ENCODE peak calls at places on chromosome 14, in seven cellular contexts. One of them, this sample, is unnamed.

GRCh38 chr14:66619952-66620351 is 112.0 kb downstream of the GPHN start:
- DNase-seq in IMR-90: no peak
- DNase-seq in neural progenitor cell: no peak
- DNase-seq in A549: no peak
- DNase-seq in endothelial cell of umbilical vein: no peak
- DNase-seq in K562: no peak
- DNase-seq in GM23338: no peak
- DNase-seq in this sample: no peak

GRCh38 chr14:70827366-70828151 is 18.2 kb upstream of the MAP3K9 start:
- DNase-seq in GM23338: no peak
- DNase-seq in neural progenitor cell: no peak
- DNase-seq in endothelial cell of umbilical vein: no peak
- DNase-seq in IMR-90: no peak
- DNase-seq in K562: no peak
- DNase-seq in A549: no peak
- DNase-seq in this sample: no peak

GRCh38 chr14:87494010-87494409 is 499.0 kb downstream of the GALC start:
- DNase-seq in A549: peak; percentile 7
- DNase-seq in IMR-90: no peak
- DNase-seq in K562: no peak
- DNase-seq in neural progenitor cell: no peak
- DNase-seq in GM23338: peak; percentile 14
- DNase-seq in endothelial cell of umbilical vein: no peak
- DNase-seq in this sample: no peak

GRCh38 chr14:68523994-68524725 is 268.7 kb downstream of the ZFP36L1 start:
- DNase-seq in GM23338: no peak
- DNase-seq in A549: no peak
- DNase-seq in endothelial cell of umbilical vein: no peak
- DNase-seq in IMR-90: no peak
- DNase-seq in neural progenitor cell: no peak
- DNase-seq in K562: no peak
- DNase-seq in this sample: no peak

GRCh38 chr14:24565766-24566165 is 10.3 kb downstream of the CTSG start:
- DNase-seq in neural progenitor cell: no peak
- DNase-seq in A549: no peak
- DNase-seq in GM23338: no peak
- DNase-seq in K562: no peak
- DNase-seq in endothelial cell of umbilical vein: no peak
- DNase-seq in IMR-90: no peak
- DNase-seq in this sample: no peak

GRCh38 chr14:97058589-97058988 is 261.4 kb downstream of the VRK1 start:
- DNase-seq in neural progenitor cell: no peak
- DNase-seq in K562: no peak
- DNase-seq in endothelial cell of umbilical vein: no peak
- DNase-seq in A549: no peak
- DNase-seq in GM23338: no peak
- DNase-seq in IMR-90: no peak
- DNase-seq in this sample: no peak

GRCh38 chr14:34228663-34229001 is 233.4 kb downstream of the SPTSSA start:
- DNase-seq in K562: no peak
- DNase-seq in IMR-90: no peak
- DNase-seq in endothelial cell of umbilical vein: no peak
- DNase-seq in GM23338: no peak
- DNase-seq in neural progenitor cell: no peak
- DNase-seq in A549: no peak
- DNase-seq in this sample: no peak

GRCh38 chr14:106318700-106319099 is 792.3 kb downstream of the TMEM121 start:
- DNase-seq in neural progenitor cell: no peak
- DNase-seq in endothelial cell of umbilical vein: no peak
- DNase-seq in IMR-90: no peak
- DNase-seq in GM23338: no peak
- DNase-seq in A549: no peak
- DNase-seq in K562: peak; percentile 57
- DNase-seq in this sample: no peak

GRCh38 chr14:104504172-104504735 is 75.3 kb upstream of the C14orf180 start:
- DNase-seq in GM23338: no peak
- DNase-seq in neural progenitor cell: no peak
- DNase-seq in K562: no peak
- DNase-seq in IMR-90: no peak
- DNase-seq in endothelial cell of umbilical vein: no peak
- DNase-seq in A549: no peak
- DNase-seq in this sample: no peak

GRCh38 chr14:65128096-65128495 is 25.8 kb upstream of the MAX start:
- DNase-seq in neural progenitor cell: no peak
- DNase-seq in GM23338: no peak
- DNase-seq in endothelial cell of umbilical vein: no peak
- DNase-seq in IMR-90: peak; percentile 13
- DNase-seq in K562: no peak
- DNase-seq in A549: no peak
- DNase-seq in this sample: peak; percentile 37

GRCh38 chr14:30284808-30285207 is 274.1 kb upstream of the G2E3 start:
- DNase-seq in neural progenitor cell: no peak
- DNase-seq in IMR-90: no peak
- DNase-seq in GM23338: no peak
- DNase-seq in endothelial cell of umbilical vein: no peak
- DNase-seq in K562: no peak
- DNase-seq in A549: no peak
- DNase-seq in this sample: no peak

GRCh38 chr14:85539510-85539909 is 9.6 kb downstream of the FLRT2 start:
- DNase-seq in K562: no peak
- DNase-seq in GM23338: no peak
- DNase-seq in neural progenitor cell: no peak
- DNase-seq in IMR-90: no peak
- DNase-seq in A549: no peak
- DNase-seq in endothelial cell of umbilical vein: peak; percentile 34
- DNase-seq in this sample: no peak

GRCh38 chr14:104016873-104017650 is 68.4 kb upstream of the ASPG start:
- DNase-seq in A549: no peak
- DNase-seq in GM23338: no peak
- DNase-seq in K562: no peak
- DNase-seq in endothelial cell of umbilical vein: no peak
- DNase-seq in neural progenitor cell: no peak
- DNase-seq in IMR-90: no peak
- DNase-seq in this sample: peak; percentile 14

GRCh38 chr14:34113051-34113511 is 162.2 kb upstream of the EGLN3 start:
- DNase-seq in endothelial cell of umbilical vein: no peak
- DNase-seq in IMR-90: peak; percentile 31
- DNase-seq in A549: peak; percentile 65
- DNase-seq in GM23338: no peak
- DNase-seq in neural progenitor cell: no peak
- DNase-seq in K562: no peak
- DNase-seq in this sample: peak; percentile 84

GRCh38 chr14:57822081-57822480 is 43.8 kb downstream of the SLC35F4 start:
- DNase-seq in IMR-90: no peak
- DNase-seq in GM23338: no peak
- DNase-seq in K562: no peak
- DNase-seq in endothelial cell of umbilical vein: no peak
- DNase-seq in neural progenitor cell: no peak
- DNase-seq in A549: no peak
- DNase-seq in this sample: no peak

GRCh38 chr14:68941820-68942219 is 37.3 kb downstream of the ACTN1 start:
- DNase-seq in neural progenitor cell: peak; percentile 68
- DNase-seq in GM23338: peak; percentile 92
- DNase-seq in K562: no peak
- DNase-seq in endothelial cell of umbilical vein: peak; percentile 50
- DNase-seq in IMR-90: peak; percentile 90
- DNase-seq in A549: peak; percentile 95
- DNase-seq in this sample: peak; percentile 87

GRCh38 chr14:22813145-22813544 is 2.1 kb downstream of the SLC7A7 start:
- DNase-seq in neural progenitor cell: no peak
- DNase-seq in GM23338: no peak
- DNase-seq in endothelial cell of umbilical vein: no peak
- DNase-seq in K562: no peak
- DNase-seq in IMR-90: no peak
- DNase-seq in A549: no peak
- DNase-seq in this sample: no peak

GRCh38 chr14:67385618-67386017 is 25.5 kb downstream of the EIF2S1 start:
- DNase-seq in neural progenitor cell: no peak
- DNase-seq in GM23338: no peak
- DNase-seq in A549: no peak
- DNase-seq in K562: no peak
- DNase-seq in endothelial cell of umbilical vein: no peak
- DNase-seq in IMR-90: no peak
- DNase-seq in this sample: no peak

GRCh38 chr14:43647302-43647701 is 859.8 kb downstream of the FSCB start:
- DNase-seq in GM23338: peak; percentile 33
- DNase-seq in endothelial cell of umbilical vein: no peak
- DNase-seq in K562: no peak
- DNase-seq in neural progenitor cell: peak; percentile 52
- DNase-seq in IMR-90: no peak
- DNase-seq in A549: peak; percentile 4
- DNase-seq in this sample: no peak

DNA sequence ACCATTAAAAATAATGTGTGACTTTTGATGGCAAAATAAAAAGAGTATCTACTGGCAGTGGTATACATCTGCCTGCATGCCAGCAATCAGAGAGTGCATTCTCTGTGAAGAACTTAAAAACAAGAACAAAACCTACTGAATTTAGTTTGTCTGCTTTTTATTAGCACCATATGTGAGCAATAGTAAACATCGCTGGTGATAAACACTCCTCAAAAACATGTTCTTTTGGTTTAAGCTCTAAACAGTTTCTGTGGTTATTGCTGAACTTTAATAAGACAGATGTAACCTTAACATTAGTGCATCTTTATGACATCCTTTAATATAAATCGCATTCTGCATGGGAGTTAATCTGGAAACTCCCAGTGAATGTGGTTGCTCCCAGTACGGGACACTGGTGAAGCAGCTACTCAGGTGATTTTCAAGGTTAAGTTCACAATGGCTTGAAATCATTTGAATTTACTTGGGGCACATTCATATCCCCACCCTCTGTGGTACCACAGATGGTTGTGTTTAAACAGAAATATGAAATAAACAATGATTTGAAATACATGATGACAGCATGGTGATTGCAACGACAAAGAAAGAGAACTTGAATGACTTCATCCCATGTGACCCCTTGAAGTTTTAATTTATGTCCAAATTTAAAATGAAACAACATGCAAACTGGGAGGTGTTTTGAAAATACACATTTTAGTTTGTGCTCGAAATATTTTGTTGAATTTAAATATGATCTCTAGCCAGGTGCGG is 285.9 kb downstream of the FOXN3 start:
- DNase-seq in neural progenitor cell: no peak
- DNase-seq in IMR-90: no peak
- DNase-seq in endothelial cell of umbilical vein: no peak
- DNase-seq in A549: no peak
- DNase-seq in K562: no peak
- DNase-seq in GM23338: no peak
- DNase-seq in this sample: no peak
- H3K4me1 ChIP-seq in neural progenitor cell: peaks cover 11% of the 10 kb centered on the region
- H3K4me1 ChIP-seq in IMR-90: no peaks in the 10 kb centered on the region
- H3K4me1 ChIP-seq in endothelial cell of umbilical vein: no peaks in the 10 kb centered on the region
- H3K4me1 ChIP-seq in A549: no peaks in the 10 kb centered on the region
- H3K4me1 ChIP-seq in K562: no peaks in the 10 kb centered on the region
- H3K4me1 ChIP-seq in GM23338: peaks cover 4% of the 10 kb centered on the region
- H3K4me1 ChIP-seq in this sample: no peaks in the 10 kb centered on the region

GRCh38 chr14:53608369-53608768 is 348.3 kb downstream of the BMP4 start:
- DNase-seq in GM23338: no peak
- DNase-seq in A549: peak; percentile 79
- DNase-seq in endothelial cell of umbilical vein: no peak
- DNase-seq in neural progenitor cell: no peak
- DNase-seq in IMR-90: no peak
- DNase-seq in K562: no peak
- DNase-seq in this sample: no peak
- H3K4me2 ChIP-seq in GM23338: no peak overlapping the region
- H3K4me2 ChIP-seq in A549: peak overlapping the region; percentile 66
- H3K4me2 ChIP-seq in endothelial cell of umbilical vein: no peak overlapping the region
- H3K4me2 ChIP-seq in neural progenitor cell: no peak overlapping the region
- H3K4me2 ChIP-seq in IMR-90: no peak overlapping the region
- H3K4me2 ChIP-seq in K562: no peak overlapping the region
- H3K4me2 ChIP-seq in this sample: no peak overlapping the region

GRCh38 chr14:55129086-55129427 is at the start of gene LGALS3:
- DNase-seq in A549: peak; percentile 56
- DNase-seq in K562: peak; percentile 78
- DNase-seq in endothelial cell of umbilical vein: peak; percentile 23
- DNase-seq in GM23338: peak; percentile 78
- DNase-seq in IMR-90: peak; percentile 51
- DNase-seq in neural progenitor cell: peak; percentile 83
- DNase-seq in this sample: peak; percentile 56

GRCh38 chr14:55129428-55130193 is 559 bp downstream of the LGALS3 start:
- DNase-seq in K562: peak; percentile 17
- DNase-seq in neural progenitor cell: peak; percentile 53
- DNase-seq in endothelial cell of umbilical vein: peak; percentile 61
- DNase-seq in A549: peak; percentile 72
- DNase-seq in GM23338: peak; percentile 72
- DNase-seq in IMR-90: peak; percentile 74
- DNase-seq in this sample: peak; percentile 71

GRCh38 chr14:55133416-55133815 is 4.4 kb downstream of the LGALS3 start:
- DNase-seq in GM23338: peak; percentile 32
- DNase-seq in IMR-90: peak; percentile 43
- DNase-seq in A549: no peak
- DNase-seq in neural progenitor cell: peak; percentile 44
- DNase-seq in endothelial cell of umbilical vein: peak; percentile 49
- DNase-seq in K562: peak; percentile 17
- DNase-seq in this sample: peak; percentile 48

GRCh38 chr14:55130194-55130550 is 1.1 kb downstream of the LGALS3 start:
- DNase-seq in endothelial cell of umbilical vein: no peak
- DNase-seq in K562: no peak
- DNase-seq in neural progenitor cell: no peak
- DNase-seq in IMR-90: peak; percentile 69
- DNase-seq in GM23338: peak; percentile 75
- DNase-seq in A549: peak; percentile 51
- DNase-seq in this sample: peak; percentile 38

GRCh38 chr14:55131782-55132181 is 2.7 kb downstream of the LGALS3 start:
- DNase-seq in A549: peak; percentile 21
- DNase-seq in endothelial cell of umbilical vein: no peak
- DNase-seq in GM23338: no peak
- DNase-seq in neural progenitor cell: no peak
- DNase-seq in K562: no peak
- DNase-seq in IMR-90: peak; percentile 22
- DNase-seq in this sample: no peak
- H3K4me1 ChIP-seq in A549: peaks cover 19% of the 10 kb centered on the region
- H3K4me1 ChIP-seq in endothelial cell of umbilical vein: peaks cover 4% of the 10 kb centered on the region
- H3K4me1 ChIP-seq in GM23338: peaks cover 2% of the 10 kb centered on the region
- H3K4me1 ChIP-seq in neural progenitor cell: peaks cover 11% of the 10 kb centered on the region
- H3K4me1 ChIP-seq in K562: no peaks in the 10 kb centered on the region
- H3K4me1 ChIP-seq in IMR-90: peaks cover 14% of the 10 kb centered on the region
- H3K4me1 ChIP-seq in this sample: peaks cover 22% of the 10 kb centered on the region

DNA sequence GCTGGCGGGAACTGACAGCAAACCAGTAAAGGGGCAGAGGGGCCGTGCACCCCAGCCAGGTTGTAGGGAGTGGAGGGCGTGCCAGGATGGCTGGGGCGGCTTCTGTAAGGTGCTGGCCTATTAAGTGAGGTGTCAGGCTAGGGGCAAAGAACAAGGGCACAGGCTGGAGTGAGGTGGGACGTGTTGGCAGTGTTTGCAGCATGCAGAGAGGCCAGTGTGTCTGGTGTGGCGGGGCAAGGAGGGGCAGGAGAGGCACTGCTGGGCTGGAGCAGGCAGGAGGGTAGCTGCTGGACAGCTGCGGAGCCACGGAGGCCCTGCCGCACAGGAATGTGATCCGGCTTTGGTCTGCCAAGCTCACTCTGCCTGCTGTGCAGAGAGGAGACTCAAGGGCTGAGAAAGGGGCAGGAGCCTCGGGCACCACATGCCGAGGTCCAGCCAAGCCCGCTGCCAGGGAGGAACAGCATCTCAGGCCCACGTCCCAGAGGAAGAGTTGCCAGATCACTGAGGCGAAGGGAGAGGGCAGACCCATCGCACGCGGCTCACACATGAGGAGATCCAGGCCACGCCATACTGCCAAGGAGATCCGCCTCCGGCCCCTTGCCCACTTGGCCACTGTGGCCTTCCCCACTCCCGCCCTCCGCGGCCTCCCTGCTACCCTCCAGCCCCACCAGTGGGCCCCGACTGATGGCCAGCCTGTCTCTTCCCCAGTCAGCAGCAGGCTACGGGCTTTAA is 46.8 kb downstream of the AMN start:
- DNase-seq in K562: no peak
- DNase-seq in endothelial cell of umbilical vein: no peak
- DNase-seq in GM23338: no peak
- DNase-seq in neural progenitor cell: no peak
- DNase-seq in IMR-90: no peak
- DNase-seq in A549: no peak
- DNase-seq in this sample: no peak
- H3K4me2 ChIP-seq in K562: no peak overlapping the region
- H3K4me2 ChIP-seq in endothelial cell of umbilical vein: no peak overlapping the region
- H3K4me2 ChIP-seq in GM23338: no peak overlapping the region
- H3K4me2 ChIP-seq in neural progenitor cell: no peak overlapping the region
- H3K4me2 ChIP-seq in IMR-90: no peak overlapping the region
- H3K4me2 ChIP-seq in A549: no peak overlapping the region
- H3K4me2 ChIP-seq in this sample: no peak overlapping the region